ENCODE peak calls at places on chromosomes 13 and 19, in seven cellular contexts. One of them, this sample, is unnamed.

GRCh38 chr13:21100211-21100610 is 38.8 kb upstream of the LATS2 start:
- DNase-seq in HCT116: no peak
- DNase-seq in SK-N-SH: no peak
- DNase-seq in K562: no peak
- DNase-seq in HepG2: no peak
- DNase-seq in T47D: no peak
- DNase-seq in GM12878: no peak
- DNase-seq in this sample: no peak

GRCh38 chr13:64041296-64041695 is 2625.6 kb upstream of the PCDH20 start:
- DNase-seq in HCT116: no peak
- DNase-seq in SK-N-SH: no peak
- DNase-seq in K562: no peak
- DNase-seq in HepG2: no peak
- DNase-seq in T47D: no peak
- DNase-seq in GM12878: no peak
- DNase-seq in this sample: no peak

GRCh38 chr13:22162889-22163288 is 492.0 kb downstream of the FGF9 start:
- DNase-seq in HCT116: no peak
- DNase-seq in SK-N-SH: no peak
- DNase-seq in K562: no peak
- DNase-seq in HepG2: no peak
- DNase-seq in T47D: no peak
- DNase-seq in GM12878: no peak
- DNase-seq in this sample: no peak

GRCh38 chr13:94419304-94419943 is 60.1 kb downstream of the DCT start:
- DNase-seq in HCT116: no peak
- DNase-seq in SK-N-SH: no peak
- DNase-seq in K562: no peak
- DNase-seq in HepG2: no peak
- DNase-seq in T47D: no peak
- DNase-seq in GM12878: no peak
- DNase-seq in this sample: no peak

GRCh38 chr13:100521912-100522490 is 66.6 kb downstream of the GGACT start:
- DNase-seq in HCT116: no peak
- DNase-seq in SK-N-SH: no peak
- DNase-seq in K562: no peak
- DNase-seq in HepG2: no peak
- DNase-seq in T47D: no peak
- DNase-seq in GM12878: no peak
- DNase-seq in this sample: no peak

GRCh38 chr13:102900193-102900608 is 54.4 kb downstream of the ERCC5 start:
- DNase-seq in HCT116: no peak
- DNase-seq in SK-N-SH: no peak
- DNase-seq in K562: no peak
- DNase-seq in HepG2: peak
- DNase-seq in T47D: no peak
- DNase-seq in GM12878: no peak
- DNase-seq in this sample: no peak

GRCh38 chr19:640156-640548 is 473 bp downstream of the FGF22 start:
- DNase-seq in HCT116: no peak
- DNase-seq in SK-N-SH: no peak
- DNase-seq in K562: no peak
- DNase-seq in HepG2: no peak
- DNase-seq in T47D: no peak
- DNase-seq in GM12878: no peak
- DNase-seq in this sample: no peak

GRCh38 chr13:26487781-26488180 is 69.7 kb upstream of the WASF3 start:
- DNase-seq in HCT116: no peak
- DNase-seq in SK-N-SH: no peak
- DNase-seq in K562: no peak
- DNase-seq in HepG2: no peak
- DNase-seq in T47D: no peak
- DNase-seq in GM12878: no peak
- DNase-seq in this sample: no peak

GRCh38 chr19:5262721-5263120 is 77.9 kb downstream of the PTPRS start:
- DNase-seq in HCT116: no peak
- DNase-seq in SK-N-SH: no peak
- DNase-seq in K562: no peak
- DNase-seq in HepG2: no peak
- DNase-seq in T47D: no peak
- DNase-seq in GM12878: no peak
- DNase-seq in this sample: no peak

GRCh38 chr13:109111141-109111540 is 481.7 kb downstream of the MYO16 start:
- DNase-seq in HCT116: no peak
- DNase-seq in SK-N-SH: no peak
- DNase-seq in K562: no peak
- DNase-seq in HepG2: no peak
- DNase-seq in T47D: no peak
- DNase-seq in GM12878: no peak
- DNase-seq in this sample: no peak
- TF ChIP-seq JUND in HCT116: no peak
- TF ChIP-seq JUND in SK-N-SH: no peak
- TF ChIP-seq JUND in K562: no peak
- TF ChIP-seq JUND in HepG2: no peak
- TF ChIP-seq JUND in T47D: no peak
- TF ChIP-seq JUND in GM12878: no peak
- TF ChIP-seq JUND in this sample: no peak

DNA sequence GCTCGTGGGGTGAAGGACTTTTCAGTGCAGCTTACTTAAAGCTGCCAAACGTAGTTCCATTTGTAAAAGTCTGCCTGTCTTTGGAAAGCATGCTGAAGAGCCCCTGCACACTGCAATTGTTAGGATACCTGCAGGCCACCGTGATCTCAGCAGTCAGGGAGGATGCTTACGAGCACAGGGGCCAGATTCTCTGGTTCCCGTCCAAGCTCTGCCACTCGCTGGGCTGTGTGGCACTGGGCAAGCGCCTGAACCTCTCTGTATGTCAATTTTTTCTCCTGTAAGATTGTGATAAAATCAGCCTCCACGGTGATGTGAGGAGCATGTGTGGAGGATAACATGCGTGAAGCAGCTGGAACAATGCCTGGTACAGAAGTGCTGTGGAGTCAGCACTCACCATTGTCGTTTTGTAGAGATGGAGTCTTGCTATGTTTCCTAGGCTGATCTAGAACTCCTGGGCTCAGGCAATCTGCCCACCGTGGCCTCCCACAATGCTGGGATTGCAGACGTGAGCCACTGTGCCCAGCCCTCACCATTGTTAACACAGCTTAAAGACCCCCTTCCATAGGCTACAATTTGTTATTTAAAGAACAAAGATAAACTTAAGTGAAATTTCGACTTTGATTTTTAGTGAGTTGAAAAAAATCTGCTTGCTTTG is 3.5 kb downstream of the ADPRHL1 start:
- DNase-seq in HCT116: no peak
- DNase-seq in SK-N-SH: no peak
- DNase-seq in K562: no peak
- DNase-seq in HepG2: no peak
- DNase-seq in T47D: no peak
- DNase-seq in GM12878: no peak
- DNase-seq in this sample: no peak
- TF ChIP-seq JUND in HCT116: no peak
- TF ChIP-seq JUND in SK-N-SH: no peak
- TF ChIP-seq JUND in K562: no peak
- TF ChIP-seq JUND in HepG2: no peak
- TF ChIP-seq JUND in T47D: no peak
- TF ChIP-seq JUND in GM12878: no peak
- TF ChIP-seq JUND in this sample: no peak

GRCh38 chr13:76944457-76944856 is 3.9 kb upstream of the ACOD1 start:
- DNase-seq in HCT116: no peak
- DNase-seq in SK-N-SH: no peak
- DNase-seq in K562: no peak
- DNase-seq in HepG2: no peak
- DNase-seq in T47D: no peak
- DNase-seq in GM12878: no peak
- DNase-seq in this sample: no peak
- TF ChIP-seq JUND in HCT116: no peak
- TF ChIP-seq JUND in SK-N-SH: peak
- TF ChIP-seq JUND in K562: no peak
- TF ChIP-seq JUND in HepG2: no peak
- TF ChIP-seq JUND in T47D: no peak
- TF ChIP-seq JUND in GM12878: no peak
- TF ChIP-seq JUND in this sample: no peak

GRCh38 chr13:97307882-97308624 is 85.9 kb downstream of the MBNL2 start:
- DNase-seq in HCT116: peak
- DNase-seq in SK-N-SH: peak
- DNase-seq in K562: no peak
- DNase-seq in HepG2: peak
- DNase-seq in T47D: no peak
- DNase-seq in GM12878: no peak
- DNase-seq in this sample: no peak
- TF ChIP-seq JUND in HCT116: peak
- TF ChIP-seq JUND in SK-N-SH: peak
- TF ChIP-seq JUND in K562: no peak
- TF ChIP-seq JUND in HepG2: no peak
- TF ChIP-seq JUND in T47D: no peak
- TF ChIP-seq JUND in GM12878: no peak
- TF ChIP-seq JUND in this sample: no peak

GRCh38 chr13:99465454-99465853 is 35.8 kb upstream of the TM9SF2 start:
- DNase-seq in HCT116: no peak
- DNase-seq in SK-N-SH: no peak
- DNase-seq in K562: no peak
- DNase-seq in HepG2: no peak
- DNase-seq in T47D: no peak
- DNase-seq in GM12878: no peak
- DNase-seq in this sample: no peak
- TF ChIP-seq JUND in HCT116: no peak
- TF ChIP-seq JUND in SK-N-SH: no peak
- TF ChIP-seq JUND in K562: no peak
- TF ChIP-seq JUND in HepG2: no peak
- TF ChIP-seq JUND in T47D: no peak
- TF ChIP-seq JUND in GM12878: no peak
- TF ChIP-seq JUND in this sample: no peak

GRCh38 chr19:49438261-49438660 is 3.1 kb downstream of the SLC17A7 start:
- DNase-seq in HCT116: no peak
- DNase-seq in SK-N-SH: no peak
- DNase-seq in K562: no peak
- DNase-seq in HepG2: no peak
- DNase-seq in T47D: no peak
- DNase-seq in GM12878: no peak
- DNase-seq in this sample: no peak
- TF ChIP-seq JUND in HCT116: no peak
- TF ChIP-seq JUND in SK-N-SH: no peak
- TF ChIP-seq JUND in K562: no peak
- TF ChIP-seq JUND in HepG2: no peak
- TF ChIP-seq JUND in T47D: no peak
- TF ChIP-seq JUND in GM12878: no peak
- TF ChIP-seq JUND in this sample: no peak

DNA sequence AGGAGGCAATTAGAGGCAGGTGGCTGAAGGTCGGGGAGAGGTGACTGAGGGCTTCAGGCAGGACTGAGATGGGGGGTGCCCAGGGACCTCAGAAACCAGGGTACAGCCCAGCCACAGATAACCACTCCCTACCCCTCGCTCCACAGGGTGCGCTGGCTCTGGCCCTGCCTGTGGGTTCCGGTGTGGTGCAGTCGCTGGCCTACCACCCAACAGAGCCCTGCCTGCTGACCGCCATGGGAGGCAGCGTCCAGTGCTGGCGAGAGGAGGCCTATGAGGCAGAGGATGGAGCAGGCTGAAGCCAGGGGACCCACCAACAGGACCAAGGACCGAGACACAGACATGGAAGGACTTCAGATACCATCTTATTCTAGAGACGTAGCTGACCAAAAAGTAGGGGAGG is 6.3 kb downstream of the DHPS start:
- DNase-seq in HCT116: no peak
- DNase-seq in SK-N-SH: no peak
- DNase-seq in K562: no peak
- DNase-seq in HepG2: no peak
- DNase-seq in T47D: no peak
- DNase-seq in GM12878: no peak
- DNase-seq in this sample: no peak
- TF ChIP-seq JUND in HCT116: no peak
- TF ChIP-seq JUND in SK-N-SH: no peak
- TF ChIP-seq JUND in K562: no peak
- TF ChIP-seq JUND in HepG2: no peak
- TF ChIP-seq JUND in T47D: no peak
- TF ChIP-seq JUND in GM12878: no peak
- TF ChIP-seq JUND in this sample: no peak

GRCh38 chr19:30297969-30298368 is 74.2 kb upstream of the ZNF536 start:
- DNase-seq in HCT116: no peak
- DNase-seq in SK-N-SH: no peak
- DNase-seq in K562: no peak
- DNase-seq in HepG2: no peak
- DNase-seq in T47D: no peak
- DNase-seq in GM12878: no peak
- DNase-seq in this sample: no peak
- TF ChIP-seq JUND in HCT116: no peak
- TF ChIP-seq JUND in SK-N-SH: no peak
- TF ChIP-seq JUND in K562: no peak
- TF ChIP-seq JUND in HepG2: no peak
- TF ChIP-seq JUND in T47D: no peak
- TF ChIP-seq JUND in GM12878: no peak
- TF ChIP-seq JUND in this sample: no peak

This sample was measured in H1.